ENCODE peak calls at places on chromosomes 13 and 19, in six cellular contexts. E is ascending aorta, W is GM20000, P is colonic mucosa, B is kidney, Y is GM23338. Q is an unnamed sample.

GRCh38 chr13:109918179-109918651 is 131.8 kb upstream of the IRS2 start:
- DNase-seq in B (no peak), E (peak), Y (no peak), P (no peak), W (no peak), Q (no peak)

GRCh38 chr13:106468948-106469590 is 66.4 kb downstream of the EFNB2 start:
- DNase-seq in Y (no peak), P (no peak), B (no peak), W (no peak), E (no peak), Q (no peak)

GRCh38 chr13:44732503-44733098 is 156.5 kb upstream of the TSC22D1 start:
- DNase-seq in Y (peak), P (no peak), W (no peak), B (no peak), E (no peak), Q (no peak)

GRCh38 chr19:17944301-17944700 is 11.5 kb downstream of the CCDC124 start:
- DNase-seq in E (no peak), P (no peak), B (no peak), W (no peak), Y (no peak), Q (no peak)

GRCh38 chr13:35256459-35257148 is 219.9 kb downstream of the MAB21L1 start:
- DNase-seq in W (no peak), Y (no peak), E (no peak), P (no peak), B (peak), Q (peak)

GRCh38 chr13:36151591-36151990 is 20.4 kb upstream of the DCLK1 start:
- DNase-seq in Y (no peak), W (no peak), B (no peak), P (no peak), E (no peak), Q (no peak)

GRCh38 chr13:26529441-26529840 is 28.0 kb upstream of the WASF3 start:
- DNase-seq in W (peak), E (no peak), P (peak), B (no peak), Y (peak), Q (no peak)

GRCh38 chr19:13742756-13743155 is 21.6 kb upstream of the MRI1 start:
- DNase-seq in B (no peak), W (no peak), Y (no peak), E (no peak), P (no peak), Q (no peak)

GRCh38 chr13:35961461-35962220 is 169.5 kb downstream of the DCLK1 start:
- DNase-seq in P (no peak), W (no peak), E (no peak), B (no peak), Y (no peak), Q (no peak)

GRCh38 chr13:98478134-98479129 is 98.5 kb downstream of the STK24 start:
- DNase-seq in P (no peak), Y (peak), W (peak), E (no peak), B (no peak), Q (no peak)

GRCh38 chr13:111403266-111403665 is 82.8 kb downstream of the TEX29 start:
- DNase-seq in P (no peak), Y (no peak), B (no peak), E (no peak), W (no peak), Q (no peak)

GRCh38 chr13:40476175-40476958 is 190.1 kb downstream of the FOXO1 start:
- DNase-seq in E (peak), Y (no peak), P (no peak), W (no peak), B (no peak), Q (no peak)

GRCh38 chr19:8255426-8256125 is 46.4 kb downstream of the CERS4 start:
- DNase-seq in P (no peak), Y (no peak), B (no peak), E (no peak), W (no peak), Q (no peak)

DNA sequence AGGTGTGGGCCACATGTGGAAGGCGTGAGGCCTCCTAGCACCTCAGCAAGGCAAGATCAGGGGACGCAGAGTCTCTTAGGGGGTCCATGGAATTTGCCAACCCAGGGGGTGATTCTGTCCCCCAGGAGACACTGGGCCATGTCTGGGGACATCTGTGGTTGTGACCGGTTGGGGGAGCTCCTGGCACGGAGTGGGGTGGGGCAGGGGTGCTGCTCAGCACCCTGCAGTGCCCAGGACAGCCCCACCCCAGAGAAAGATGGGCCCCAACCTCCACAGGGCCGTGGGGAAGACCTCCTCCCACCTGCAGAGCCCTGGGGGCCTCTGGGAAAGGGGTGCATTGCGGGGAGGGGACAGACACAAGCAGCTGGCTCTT is 4.0 kb downstream of the MKNK2 start:
- DNase-seq in P (no peak), E (no peak), B (no peak), Y (no peak), W (no peak), Q (no peak)
- TF ChIP-seq CTCF in P (no peak), E (no peak), B (no peak), Y (no peak), W (no peak), Q (no peak)

DNA sequence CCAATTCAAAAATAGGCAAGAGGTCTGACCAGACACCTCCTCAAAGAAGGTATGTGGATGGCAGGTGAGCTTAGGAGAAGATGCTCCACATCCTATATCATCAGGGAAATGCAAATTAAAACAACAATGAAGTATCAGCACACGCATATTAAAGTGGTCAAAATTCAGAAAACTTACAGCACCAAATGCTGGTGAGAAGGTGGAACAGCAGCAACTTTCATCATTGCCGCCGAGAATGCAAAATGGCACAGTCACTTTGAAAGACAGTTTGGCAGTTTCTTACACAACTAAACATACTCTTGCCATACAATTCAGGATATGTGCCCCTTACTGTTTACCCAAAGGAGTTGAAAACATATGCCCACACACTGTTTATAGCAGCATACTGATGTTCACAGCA is 22.4 kb downstream of the OR10H4 start:
- DNase-seq in P (no peak), E (no peak), B (no peak), Y (no peak), W (no peak), Q (no peak)
- TF ChIP-seq CTCF in P (no peak), E (no peak), B (no peak), Y (no peak), W (no peak), Q (no peak)

DNA sequence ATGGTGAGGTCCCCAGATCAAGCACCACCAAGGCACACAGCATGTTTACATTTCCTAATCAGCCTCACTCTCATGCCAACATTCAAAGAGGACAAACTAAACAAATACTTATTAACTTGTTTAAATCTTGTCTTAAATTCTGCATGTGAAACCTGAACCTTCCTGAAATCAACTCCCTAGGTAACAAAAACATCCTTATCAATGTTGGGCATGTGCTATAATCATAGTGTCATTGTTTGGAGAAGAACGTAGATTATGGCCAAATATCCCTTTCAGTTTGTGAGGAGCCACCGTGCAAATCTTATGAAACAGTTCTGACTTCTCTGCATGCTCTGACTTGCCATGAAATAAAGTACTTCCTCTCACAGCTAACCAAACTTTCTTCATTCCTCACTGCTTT is 123.8 kb downstream of the NDFIP2 start:
- DNase-seq in Y (peak), B (no peak), W (no peak), E (no peak), P (no peak), Q (no peak)
- TF ChIP-seq CTCF in Y (no peak), B (no peak), W (no peak), E (no peak), P (no peak), Q (no peak)

GRCh38 chr19:49746206-49746958 is 16.7 kb downstream of the TSKS start:
- DNase-seq in Y (peak), B (peak), P (peak), W (peak), E (peak), Q (peak)
- TF ChIP-seq CTCF in Y (no peak), B (no peak), P (no peak), W (no peak), E (no peak), Q (peak)

GRCh38 chr19:42542791-42543190 is 14.5 kb upstream of the CEACAM1 start:
- DNase-seq in W (no peak), Y (no peak), E (no peak), P (no peak), B (no peak), Q (no peak)
- TF ChIP-seq CTCF in W (no peak), Y (peak), E (no peak), P (no peak), B (no peak), Q (no peak)